ENCODE peak calls at places on chromosome 1, in seven cellular contexts. Z, N, G, Q, I, L and B are unnamed samples.

GRCh38 chr1:39836595-39837110 is 46.7 kb downstream of the TRIT1 start:
- DNase-seq in Z (no peak), N (no peak), G (no peak), Q (no peak), I (no peak), L (no peak), B (no peak)

GRCh38 chr1:161989801-161990200 is 33.9 kb downstream of the OLFML2B start:
- DNase-seq in Z (no peak), N (no peak), G (no peak), Q (no peak), I (no peak), L (no peak), B (no peak)

GRCh38 chr1:36635284-36635683 is 152.6 kb upstream of the CSF3R start:
- DNase-seq in Z (no peak), N (no peak), G (no peak), Q (no peak), I (no peak), L (no peak), B (no peak)

GRCh38 chr1:1213153-1213918 is 617 bp downstream of the TNFRSF4 start:
- DNase-seq in Z (no peak), N (peak), G (peak), Q (no peak), I (no peak), L (peak), B (no peak)

GRCh38 chr1:212287261-212287895 is 2.2 kb downstream of the PPP2R5A start:
- DNase-seq in Z (no peak), N (no peak), G (peak), Q (no peak), I (no peak), L (no peak), B (no peak)

GRCh38 chr1:44283524-44284173 is 70.4 kb downstream of the DMAP1 start:
- DNase-seq in Z (no peak), N (no peak), G (no peak), Q (no peak), I (no peak), L (no peak), B (no peak)

GRCh38 chr1:59730759-59731478 is 83.8 kb upstream of the HOOK1 start:
- DNase-seq in Z (no peak), N (peak), G (no peak), Q (peak), I (peak), L (no peak), B (peak)

GRCh38 chr1:79683420-79683819 is 676.9 kb upstream of the ADGRL4 start:
- DNase-seq in Z (no peak), N (no peak), G (no peak), Q (no peak), I (no peak), L (no peak), B (no peak)

GRCh38 chr1:93690921-93691789 is 9.5 kb upstream of the BCAR3 start:
- DNase-seq in Z (no peak), N (no peak), G (no peak), Q (no peak), I (no peak), L (no peak), B (no peak)

GRCh38 chr1:205648212-205648910 is 16.6 kb upstream of the ELK4 start:
- DNase-seq in Z (no peak), N (no peak), G (peak), Q (no peak), I (no peak), L (no peak), B (no peak)

GRCh38 chr1:214425723-214426419 is 125.5 kb downstream of the PTPN14 start:
- DNase-seq in Z (no peak), N (no peak), G (no peak), Q (no peak), I (no peak), L (no peak), B (no peak)

GRCh38 chr1:31299365-31299764 is 2.5 kb downstream of the ZCCHC17 start:
- DNase-seq in Z (no peak), N (no peak), G (no peak), Q (no peak), I (no peak), L (no peak), B (no peak)

GRCh38 chr1:235954306-235955283 is 87.9 kb upstream of the LYST start:
- DNase-seq in Z (peak), N (peak), G (no peak), Q (no peak), I (no peak), L (peak), B (no peak)
- TF ChIP-seq CTCF in Z (no peak), N (no peak), G (no peak), Q (no peak), I (no peak), L (no peak), B (no peak)

GRCh38 chr1:167409183-167409582 is 109.1 kb downstream of the CD247 start:
- DNase-seq in Z (no peak), N (no peak), G (no peak), Q (no peak), I (no peak), L (no peak), B (no peak)
- TF ChIP-seq CTCF in Z (peak), N (no peak), G (peak), Q (no peak), I (no peak), L (no peak), B (no peak)

GRCh38 chr1:234231061-234231892 is 142.0 kb upstream of the COA6 start:
- DNase-seq in Z (no peak), N (no peak), G (no peak), Q (no peak), I (no peak), L (no peak), B (no peak)

GRCh38 chr1:234234199-234234598 is 139.1 kb upstream of the COA6 start:
- DNase-seq in Z (no peak), N (no peak), G (no peak), Q (no peak), I (no peak), L (no peak), B (no peak)

GRCh38 chr1:234230414-234230862 is 142.8 kb upstream of the COA6 start:
- DNase-seq in Z (no peak), N (no peak), G (no peak), Q (no peak), I (no peak), L (no peak), B (no peak)

GRCh38 chr1:234229676-234230075 is 143.6 kb upstream of the COA6 start:
- DNase-seq in Z (no peak), N (no peak), G (no peak), Q (no peak), I (no peak), L (no peak), B (no peak)

GRCh38 chr1:234231893-234232276 is 141.4 kb upstream of the COA6 start:
- DNase-seq in Z (no peak), N (no peak), G (no peak), Q (no peak), I (no peak), L (no peak), B (no peak)
- TF ChIP-seq CTCF in Z (no peak), N (no peak), G (no peak), Q (no peak), I (no peak), L (no peak), B (no peak)

GRCh38 chr1:52460686-52461085 is 56.3 kb downstream of the PRPF38A start:
- DNase-seq in Z (no peak), N (no peak), G (no peak), Q (no peak), I (no peak), L (no peak), B (no peak)

GRCh38 chr1:52463891-52464290 is 59.5 kb downstream of the PRPF38A start:
- DNase-seq in Z (no peak), N (no peak), G (no peak), Q (no peak), I (no peak), L (no peak), B (no peak)

GRCh38 chr1:52461821-52462220 is 57.4 kb downstream of the PRPF38A start:
- DNase-seq in Z (no peak), N (no peak), G (no peak), Q (no peak), I (no peak), L (no peak), B (no peak)
- TF ChIP-seq CTCF in Z (no peak), N (no peak), G (no peak), Q (no peak), I (no peak), L (no peak), B (no peak)

DNA sequence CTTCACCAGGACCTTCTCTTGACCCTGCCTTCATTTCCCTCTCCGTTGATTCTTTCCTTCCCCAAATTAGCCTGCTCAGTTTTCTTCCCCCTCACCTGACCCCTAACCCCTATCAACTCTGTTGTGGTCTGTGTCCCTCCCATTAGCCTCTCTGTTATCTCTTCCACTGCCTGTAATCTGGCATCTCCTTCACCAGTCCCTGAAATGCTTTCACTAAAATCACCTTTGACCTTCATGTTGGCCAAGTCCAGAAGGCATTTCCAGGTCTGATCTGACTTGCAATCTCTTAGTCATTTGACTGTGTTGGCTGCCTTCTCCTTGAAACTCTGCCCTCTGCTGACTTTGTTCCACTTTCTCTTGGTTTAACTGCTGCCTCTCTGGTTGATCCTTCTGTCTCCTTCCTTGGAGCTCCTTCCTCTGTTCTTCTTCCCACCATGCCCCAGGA is 28.2 kb downstream of the ATP8B2 start:
- DNase-seq in Z (no peak), N (no peak), G (no peak), Q (no peak), I (no peak), L (no peak), B (peak)
- TF ChIP-seq CTCF in Z (no peak), N (no peak), G (peak), Q (no peak), I (no peak), L (no peak), B (no peak)

DNA sequence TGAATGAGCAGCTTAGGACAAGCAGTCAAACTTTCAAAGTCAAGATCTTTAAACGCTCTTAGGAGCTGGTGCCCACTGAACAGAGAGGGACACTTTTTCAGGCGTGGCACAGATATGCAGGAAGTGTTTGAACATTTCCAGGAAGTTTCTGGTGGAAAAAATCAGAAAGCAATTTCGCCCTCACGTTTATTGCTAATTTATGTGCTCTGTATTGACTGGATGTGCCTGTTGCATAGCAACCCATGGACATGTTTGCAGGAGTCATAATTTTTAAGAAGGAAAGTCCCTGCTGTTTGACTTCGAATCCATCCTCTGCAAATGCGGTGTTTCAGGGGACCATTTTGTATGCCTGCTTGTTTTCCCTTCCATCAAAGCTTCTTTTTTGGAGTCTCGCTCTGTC is 239.8 kb upstream of the IRF2BP2 start:
- DNase-seq in Z (no peak), N (no peak), G (no peak), Q (no peak), I (no peak), L (no peak), B (no peak)
- TF ChIP-seq CTCF in Z (no peak), N (no peak), G (no peak), Q (no peak), I (no peak), L (no peak), B (no peak)

DNA sequence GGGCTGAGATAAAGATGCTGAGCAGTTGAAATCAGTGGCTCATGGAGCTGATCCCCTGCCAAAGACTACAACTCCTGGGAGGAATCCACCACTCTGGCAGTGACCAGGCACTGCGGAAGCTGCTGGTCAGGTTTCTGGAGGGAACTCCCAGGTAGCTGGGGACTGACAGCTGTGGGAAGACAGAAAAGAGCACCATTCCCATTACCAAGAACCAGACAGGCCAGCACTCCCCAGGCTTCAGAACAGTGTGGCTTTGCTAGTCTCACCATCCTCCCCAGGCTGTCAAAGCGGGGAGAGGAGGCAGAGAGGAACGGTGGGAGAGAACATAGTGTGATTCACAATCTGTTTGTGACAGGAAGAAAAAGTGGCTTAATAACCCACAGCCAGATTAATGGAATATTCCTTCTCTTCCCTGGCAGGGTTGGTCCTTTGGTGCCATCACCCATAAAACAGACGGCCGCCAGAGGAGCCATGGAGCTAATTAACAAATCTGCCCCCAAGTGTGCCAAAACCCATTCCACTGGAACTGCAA is 92.1 kb downstream of the MAB21L3 start:
- DNase-seq in Z (no peak), N (no peak), G (no peak), Q (no peak), I (no peak), L (no peak), B (no peak)
- TF ChIP-seq CTCF in Z (no peak), N (no peak), G (no peak), Q (no peak), I (no peak), L (no peak), B (no peak)

DNA sequence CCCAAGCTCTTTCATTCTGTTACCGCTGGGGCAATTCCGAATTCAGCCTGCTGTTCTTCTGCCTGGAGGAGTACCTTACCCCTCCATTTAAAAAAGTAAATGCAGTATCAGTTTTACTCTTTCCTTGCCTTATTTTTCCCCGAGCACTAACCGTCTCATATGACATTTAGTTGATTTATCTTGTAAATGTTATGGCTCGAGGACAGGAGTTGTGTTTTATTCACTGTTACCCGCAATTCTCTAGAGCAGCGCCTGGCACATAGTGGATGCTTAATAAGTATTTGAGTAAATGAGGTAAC is 425 bp upstream of the TADA1 start:
- DNase-seq in Z (no peak), N (no peak), G (no peak), Q (no peak), I (no peak), L (no peak), B (no peak)
- TF ChIP-seq CTCF in Z (peak), N (peak), G (peak), Q (no peak), I (no peak), L (peak), B (no peak)